ENCODE peak calls at places on chromosomes 4 and X, in ten cellular contexts. F, O, K, V, C, B, Y, W, T and E are unnamed samples.

GRCh38 chr4:169008478-169008877 is 1.6 kb downstream of the CBR4 start:
- DNase-seq in F (no peak), C (no peak), Y (no peak), K (no peak), W (no peak), T (no peak), V (no peak), O (no peak), B (no peak), E (no peak)

GRCh38 chrX:56763556-56764152 is 34.6 kb downstream of the NBDY start:
- DNase-seq in W (no peak), B (peak; percentile 90), C (peak; percentile 31), V (peak; percentile 90), F (peak; percentile 86), T (peak; percentile 84), K (no peak), Y (no peak), O (peak; percentile 59), E (no peak)

GRCh38 chrX:56762707-56763555 is 33.9 kb downstream of the NBDY start:
- DNase-seq in F (no peak), T (no peak), W (no peak), O (no peak), B (no peak), V (no peak), Y (no peak), K (no peak), C (no peak), E (no peak)

GRCh38 chr4:14928035-14928434 is 74.2 kb upstream of the CPEB2 start:
- DNase-seq in Y (no peak), F (no peak), B (no peak), O (no peak), T (peak; percentile 30), C (no peak), K (no peak), V (no peak), W (no peak), E (no peak)

GRCh38 chr4:68581382-68582338 is 5.5 kb upstream of the UGT2B17 start:
- DNase-seq in O (no peak), C (no peak), V (no peak), Y (no peak), T (no peak), F (no peak), K (no peak), B (no peak), W (no peak), E (no peak)

GRCh38 chrX:3712080-3712869 is 1.2 kb downstream of the PRKX start:
- DNase-seq in B (peak; percentile 89), V (peak; percentile 50), C (no peak), Y (peak; percentile 32), O (peak; percentile 32), K (peak; percentile 14), F (peak; percentile 39), W (peak; percentile 6), T (no peak), E (peak; percentile 5)

GRCh38 chr4:82363896-82364487 is 9.8 kb downstream of the HNRNPD start:
- DNase-seq in C (no peak), T (no peak), Y (no peak), B (no peak), K (no peak), W (no peak), F (no peak), O (no peak), V (no peak), E (no peak)

GRCh38 chrX:22060451-22060940 is 28.4 kb downstream of the PHEX start:
- DNase-seq in T (no peak), V (peak; percentile 75), F (no peak), K (no peak), O (peak; percentile 13), Y (no peak), B (no peak), C (no peak), W (no peak), E (peak; percentile 32)

GRCh38 chr4:19774690-19775256 is 476.9 kb upstream of the SLIT2 start:
- DNase-seq in Y (no peak), F (no peak), C (no peak), K (no peak), V (no peak), W (no peak), B (no peak), T (no peak), O (no peak), E (no peak)

GRCh38 chr4:137430171-137430570 is 102.1 kb downstream of the PCDH18 start:
- DNase-seq in K (no peak), B (no peak), W (no peak), F (no peak), Y (no peak), O (no peak), V (no peak), T (no peak), C (no peak), E (no peak)

GRCh38 chrX:85379174-85379907 is at the start of gene POF1B:
- DNase-seq in C (peak; percentile 29), O (no peak), Y (peak; percentile 87), F (no peak), W (peak; percentile 72), K (no peak), T (no peak), B (no peak), V (no peak), E (peak; percentile 74)

DNA sequence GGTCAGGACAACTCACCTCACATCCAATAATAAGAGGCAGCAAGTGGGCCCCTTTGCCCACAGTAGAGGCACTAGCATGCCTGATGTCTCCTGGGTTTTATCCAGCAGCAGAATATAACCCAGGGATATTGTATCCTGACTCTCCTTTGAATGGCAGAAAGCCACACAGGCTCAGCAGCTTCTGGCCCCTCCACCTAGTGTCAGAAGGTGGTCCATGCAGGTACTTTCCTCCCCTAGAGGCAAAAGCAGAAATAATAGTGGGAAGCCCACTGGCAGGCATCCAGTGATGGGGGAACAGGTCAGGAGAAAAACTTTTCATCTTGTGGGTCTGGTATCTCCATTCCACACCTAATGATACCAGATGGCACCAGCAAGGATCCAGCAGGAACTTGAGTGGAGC is 75.5 kb upstream of the IRS4 start:
- DNase-seq in T (no peak), F (no peak), C (peak; percentile 62), B (no peak), Y (no peak), K (no peak), O (no peak), W (no peak), V (no peak), E (no peak)
- TF ChIP-seq CTCF in T (no peak), F (no peak), C (peak; percentile 75), B (no peak), Y (no peak), K (no peak), O (peak; percentile 14), W (no peak), V (no peak), E (no peak)

GRCh38 chrX:104668550-104668949 is 102.6 kb downstream of the IL1RAPL2 start:
- DNase-seq in O (no peak), F (no peak), C (no peak), V (no peak), K (peak; percentile 4), Y (no peak), W (peak; percentile 7), T (no peak), B (no peak), E (no peak)
- TF ChIP-seq CTCF in O (no peak), F (no peak), C (peak; percentile 42), V (no peak), K (peak; percentile 22), Y (no peak), W (peak; percentile 21), T (no peak), B (no peak), E (no peak)

GRCh38 chr4:156581693-156582092 is 389.9 kb downstream of the PDGFC start:
- DNase-seq in W (no peak), B (no peak), C (no peak), T (no peak), K (no peak), O (no peak), V (peak; percentile 18), Y (no peak), F (no peak), E (no peak)

GRCh38 chr4:156584100-156584499 is 387.5 kb downstream of the PDGFC start:
- DNase-seq in W (no peak), V (peak; percentile 32), T (no peak), C (no peak), O (no peak), Y (no peak), F (no peak), K (no peak), B (no peak), E (no peak)

GRCh38 chr4:156578713-156579112 is 392.9 kb downstream of the PDGFC start:
- DNase-seq in W (no peak), T (no peak), B (no peak), F (no peak), O (no peak), C (no peak), K (no peak), Y (no peak), V (no peak), E (no peak)

GRCh38 chr4:156583265-156583664 is 388.3 kb downstream of the PDGFC start:
- DNase-seq in F (no peak), C (no peak), Y (no peak), V (no peak), B (no peak), O (no peak), W (no peak), T (no peak), K (no peak), E (no peak)

DNA sequence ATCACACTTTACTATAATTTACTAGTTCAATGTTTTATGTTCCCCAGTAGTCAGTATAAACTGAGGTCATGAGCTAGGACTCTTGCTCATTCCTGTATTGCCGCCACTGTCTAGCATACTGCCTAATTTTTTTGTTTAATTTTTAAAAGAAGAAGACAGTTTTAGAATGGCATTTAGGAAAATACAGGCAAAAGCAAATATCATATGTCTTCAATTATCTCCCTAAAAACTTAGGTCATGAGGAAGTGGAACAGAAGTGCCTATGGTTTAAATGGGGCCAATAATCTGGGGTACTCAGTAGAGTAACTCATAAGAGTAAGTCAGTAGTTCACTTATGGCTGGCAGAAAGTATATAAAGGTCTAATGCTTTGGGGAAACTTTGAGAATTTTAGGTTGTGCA is 390.3 kb downstream of the PDGFC start:
- DNase-seq in Y (no peak), V (no peak), O (no peak), F (no peak), K (no peak), B (no peak), T (no peak), W (no peak), C (no peak), E (no peak)
- TF ChIP-seq CTCF in Y (no peak), V (no peak), O (no peak), F (no peak), K (no peak), B (no peak), T (no peak), W (no peak), C (no peak), E (no peak)

GRCh38 chrX:119393144-119393543 is 6.0 kb upstream of the SLC25A43 start:
- DNase-seq in W (no peak), F (no peak), K (no peak), C (no peak), B (no peak), O (no peak), Y (no peak), V (no peak), T (no peak), E (no peak)

GRCh38 chrX:119389854-119390501 is 9.2 kb upstream of the SLC25A43 start:
- DNase-seq in C (peak; percentile 33), W (no peak), K (no peak), T (no peak), V (no peak), Y (no peak), F (no peak), O (no peak), B (no peak), E (no peak)

GRCh38 chrX:119389214-119389613 is 9.9 kb upstream of the SLC25A43 start:
- DNase-seq in C (no peak), V (no peak), K (no peak), W (no peak), T (no peak), Y (peak; percentile 40), F (no peak), B (no peak), O (no peak), E (no peak)

GRCh38 chrX:119391279-119391678 is 7.9 kb upstream of the SLC25A43 start:
- DNase-seq in Y (peak; percentile 68), B (no peak), W (peak; percentile 53), T (no peak), F (no peak), K (no peak), O (peak; percentile 54), V (peak; percentile 51), C (no peak), E (peak; percentile 47)
- TF ChIP-seq CTCF in Y (no peak), B (no peak), W (peak; percentile 36), T (no peak), F (no peak), K (peak; percentile 13), O (peak; percentile 41), V (peak; percentile 48), C (peak; percentile 48), E (peak; percentile 16)